ENCODE peak calls at places on chromosomes 7 and 10, in five cellular contexts. W, S, N, O and Q are unnamed samples.

GRCh38 chr7:74302745-74303221 is 13.6 kb downstream of the CLIP2 start:
- ATAC-seq in W (no peak), O (no peak), S (no peak), N (no peak), Q (no peak)

GRCh38 chr7:47536705-47537611 is 45.0 kb downstream of the TNS3 start:
- ATAC-seq in O (peak; percentile 66), S (peak; percentile 74), W (peak; percentile 30), N (peak; percentile 71), Q (peak; percentile 75)

GRCh38 chr7:106848851-106849442 is 16.1 kb upstream of the PIK3CG start:
- ATAC-seq in N (no peak), O (no peak), S (no peak), W (no peak), Q (no peak)

GRCh38 chr10:21273400-21273968 is 252.0 kb downstream of the SKIDA1 start:
- ATAC-seq in N (no peak), W (no peak), O (no peak), S (no peak), Q (no peak)

GRCh38 chr10:24756283-24756682 is 32.6 kb upstream of the ARHGAP21 start:
- ATAC-seq in N (no peak), O (no peak), W (peak; percentile 23), S (no peak), Q (no peak)

GRCh38 chr7:132739271-132739955 is 163.1 kb upstream of the PLXNA4 start:
- ATAC-seq in W (peak; percentile 49), O (peak; percentile 95), N (no peak), S (peak; percentile 97), Q (no peak)

GRCh38 chr7:75734586-75735047 is 4.1 kb downstream of the HIP1 start:
- ATAC-seq in O (no peak), S (no peak), N (no peak), W (no peak), Q (no peak)

GRCh38 chr7:38932509-38933168 is 23.6 kb upstream of the VPS41 start:
- ATAC-seq in S (no peak), W (no peak), N (peak; percentile 46), O (no peak), Q (no peak)

GRCh38 chr10:103465411-103466179 is 6.9 kb upstream of the CALHM1 start:
- ATAC-seq in W (no peak), O (no peak), S (no peak), N (no peak), Q (no peak)

GRCh38 chr10:122350893-122351292 is 23.6 kb upstream of the PLEKHA1 start:
- ATAC-seq in S (peak; percentile 39), W (no peak), O (peak; percentile 77), N (no peak), Q (no peak)

GRCh38 chr7:5523052-5523711 is 99.5 kb upstream of the TNRC18 start:
- ATAC-seq in O (no peak), S (no peak), N (peak; percentile 1), W (peak; percentile 11), Q (peak; percentile 13)

GRCh38 chr10:95835149-95835860 is 72.5 kb upstream of the CC2D2B start:
- ATAC-seq in N (no peak), O (no peak), W (no peak), S (no peak), Q (no peak)

GRCh38 chr7:94655884-94656657 is at the start of gene SGCE:
- ATAC-seq in W (no peak), N (peak; percentile 76), O (peak; percentile 74), S (peak; percentile 76), Q (peak; percentile 64)

GRCh38 chr7:76054129-76055120 is 6.5 kb downstream of the MDH2 start:
- ATAC-seq in O (peak; percentile 51), W (peak; percentile 92), S (peak; percentile 61), N (peak; percentile 23), Q (peak; percentile 56)

GRCh38 chr7:16564023-16564380 is 37.4 kb downstream of the LRRC72 start:
- ATAC-seq in W (no peak), O (no peak), S (no peak), N (no peak), Q (no peak)

GRCh38 chr7:22173884-22174573 is 182.9 kb downstream of the RAPGEF5 start:
- ATAC-seq in W (peak; percentile 78), S (no peak), N (no peak), O (peak; percentile 52), Q (no peak)

GRCh38 chr7:107045195-107045960 is 873 bp downstream of the PRKAR2B start:
- ATAC-seq in O (peak; percentile 28), W (no peak), N (peak; percentile 20), S (peak; percentile 29), Q (no peak)

GRCh38 chr10:114856544-114857287 is 35.1 kb downstream of the FHIP2A start:
- ATAC-seq in O (peak; percentile 56), W (no peak), S (peak; percentile 36), N (peak; percentile 23), Q (no peak)

GRCh38 chr10:114683162-114683561 is 25.1 kb upstream of the ABLIM1 start:
- ATAC-seq in S (peak; percentile 22), N (peak; percentile 78), W (peak; percentile 82), O (peak; percentile 15), Q (no peak)

GRCh38 chr7:91330378-91331295 is 66.4 kb downstream of the FZD1 start:
- ATAC-seq in W (no peak), O (peak; percentile 16), N (no peak), S (peak; percentile 46), Q (peak; percentile 70)